ENCODE peak calls at places on chromosomes 7 and 10, in eight cellular contexts. One of them, this sample, is unnamed.

GRCh38 chr10:85311599-85312337 is 983.4 kb downstream of the CCSER2 start:
- DNase-seq in CD4-positive, alpha-beta memory T cell: no peak
- DNase-seq in GM23338: no peak
- DNase-seq in Peyer's patch: no peak
- DNase-seq in tibial artery: no peak
- DNase-seq in right cardiac atrium: no peak
- DNase-seq in SJSA1: no peak
- DNase-seq in uterus: no peak
- DNase-seq in this sample: no peak

GRCh38 chr7:133051066-133051465 is 30.8 kb downstream of the CHCHD3 start:
- DNase-seq in SJSA1: no peak
- DNase-seq in right cardiac atrium: no peak
- DNase-seq in Peyer's patch: no peak
- DNase-seq in CD4-positive, alpha-beta memory T cell: no peak
- DNase-seq in GM23338: peak
- DNase-seq in uterus: no peak
- DNase-seq in tibial artery: peak
- DNase-seq in this sample: peak

GRCh38 chr10:88974446-88975376 is 15.9 kb upstream of the FAS start:
- DNase-seq in SJSA1: peak
- DNase-seq in right cardiac atrium: no peak
- DNase-seq in CD4-positive, alpha-beta memory T cell: no peak
- DNase-seq in Peyer's patch: no peak
- DNase-seq in GM23338: no peak
- DNase-seq in uterus: no peak
- DNase-seq in tibial artery: no peak
- DNase-seq in this sample: no peak

GRCh38 chr10:121942749-121943148 is 14.9 kb upstream of the ATE1 start:
- DNase-seq in tibial artery: peak
- DNase-seq in Peyer's patch: no peak
- DNase-seq in right cardiac atrium: no peak
- DNase-seq in CD4-positive, alpha-beta memory T cell: no peak
- DNase-seq in GM23338: no peak
- DNase-seq in SJSA1: no peak
- DNase-seq in uterus: no peak
- DNase-seq in this sample: peak

GRCh38 chr10:96325719-96326373 is 21.6 kb downstream of the DNTT start:
- DNase-seq in CD4-positive, alpha-beta memory T cell: no peak
- DNase-seq in SJSA1: no peak
- DNase-seq in GM23338: no peak
- DNase-seq in uterus: no peak
- DNase-seq in tibial artery: no peak
- DNase-seq in right cardiac atrium: no peak
- DNase-seq in Peyer's patch: no peak
- DNase-seq in this sample: no peak

GRCh38 chr10:8103543-8103942 is 49.1 kb downstream of the GATA3 start:
- DNase-seq in SJSA1: no peak
- DNase-seq in tibial artery: no peak
- DNase-seq in Peyer's patch: no peak
- DNase-seq in uterus: no peak
- DNase-seq in GM23338: no peak
- DNase-seq in right cardiac atrium: no peak
- DNase-seq in CD4-positive, alpha-beta memory T cell: no peak
- DNase-seq in this sample: no peak

GRCh38 chr10:103636492-103636891 is 143.0 kb downstream of the NEURL1 start:
- DNase-seq in uterus: no peak
- DNase-seq in right cardiac atrium: no peak
- DNase-seq in SJSA1: no peak
- DNase-seq in Peyer's patch: no peak
- DNase-seq in tibial artery: no peak
- DNase-seq in GM23338: peak
- DNase-seq in CD4-positive, alpha-beta memory T cell: no peak
- DNase-seq in this sample: no peak

GRCh38 chr10:79070091-79070610 is 1.4 kb downstream of the ZMIZ1 start:
- DNase-seq in SJSA1: peak
- DNase-seq in Peyer's patch: peak
- DNase-seq in uterus: peak
- DNase-seq in CD4-positive, alpha-beta memory T cell: no peak
- DNase-seq in GM23338: peak
- DNase-seq in tibial artery: no peak
- DNase-seq in right cardiac atrium: peak
- DNase-seq in this sample: peak

GRCh38 chr10:132836832-132837540 is 51.0 kb upstream of the NKX6-2 start:
- DNase-seq in CD4-positive, alpha-beta memory T cell: no peak
- DNase-seq in tibial artery: no peak
- DNase-seq in Peyer's patch: peak
- DNase-seq in right cardiac atrium: no peak
- DNase-seq in uterus: peak
- DNase-seq in GM23338: peak
- DNase-seq in SJSA1: peak
- DNase-seq in this sample: peak

GRCh38 chr7:514651-515598 is 4.7 kb downstream of the PDGFA start:
- DNase-seq in Peyer's patch: peak
- DNase-seq in tibial artery: no peak
- DNase-seq in right cardiac atrium: no peak
- DNase-seq in uterus: peak
- DNase-seq in CD4-positive, alpha-beta memory T cell: no peak
- DNase-seq in GM23338: peak
- DNase-seq in SJSA1: no peak
- DNase-seq in this sample: peak
- H3K27ac ChIP-seq in Peyer's patch: peak
- H3K27ac ChIP-seq in tibial artery: peak
- H3K27ac ChIP-seq in right cardiac atrium: no peak
- H3K27ac ChIP-seq in uterus: peak
- H3K27ac ChIP-seq in CD4-positive, alpha-beta memory T cell: no peak
- H3K27ac ChIP-seq in GM23338: peak
- H3K27ac ChIP-seq in SJSA1: peak
- H3K27ac ChIP-seq in this sample: peak

DNA sequence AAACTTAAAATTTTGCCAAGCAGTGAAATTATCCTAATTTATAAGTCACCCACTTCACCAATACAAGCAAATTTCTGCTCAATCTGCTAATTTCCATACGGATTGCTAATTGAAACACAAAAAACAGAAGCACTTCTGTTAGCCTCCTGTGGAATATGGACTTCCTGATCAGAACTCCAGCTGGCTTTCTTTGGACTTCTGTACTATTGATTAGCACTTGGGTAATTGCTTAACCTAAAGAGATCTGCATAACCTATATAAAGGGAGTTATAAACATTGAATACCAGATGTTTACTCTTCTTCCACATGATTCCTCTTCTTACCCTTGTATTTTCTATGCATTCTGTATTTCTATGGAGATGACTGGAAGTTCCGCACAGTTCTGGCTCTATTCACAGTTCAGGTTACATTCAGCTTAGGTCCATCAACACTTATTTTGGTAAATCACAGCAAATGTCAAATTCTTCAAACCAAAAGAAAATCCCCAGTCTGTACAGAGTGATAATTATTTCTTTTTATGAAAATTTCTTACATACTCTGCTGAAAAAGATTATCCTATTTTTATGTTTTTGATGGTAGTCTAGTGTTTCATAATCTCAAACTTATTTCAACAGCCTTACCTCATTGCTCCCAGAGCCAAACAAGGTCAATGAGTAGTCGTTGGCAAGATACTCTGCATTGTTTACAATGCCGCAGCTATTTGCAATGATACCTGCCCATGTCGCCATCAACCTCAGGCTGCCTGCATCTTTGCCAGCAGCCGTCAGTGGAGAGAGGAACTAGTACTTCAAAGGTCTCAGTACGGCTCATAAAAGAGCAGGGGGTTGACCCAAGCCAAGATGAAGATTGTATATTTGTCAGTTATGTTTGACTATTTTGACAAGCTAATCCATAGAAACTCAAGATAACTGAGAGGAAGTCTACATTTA is 225.6 kb downstream of the AHR start:
- DNase-seq in uterus: no peak
- DNase-seq in CD4-positive, alpha-beta memory T cell: no peak
- DNase-seq in Peyer's patch: no peak
- DNase-seq in tibial artery: peak
- DNase-seq in SJSA1: no peak
- DNase-seq in right cardiac atrium: no peak
- DNase-seq in GM23338: peak
- DNase-seq in this sample: no peak
- H3K27ac ChIP-seq in uterus: no peak
- H3K27ac ChIP-seq in CD4-positive, alpha-beta memory T cell: no peak
- H3K27ac ChIP-seq in Peyer's patch: no peak
- H3K27ac ChIP-seq in tibial artery: peak
- H3K27ac ChIP-seq in SJSA1: peak
- H3K27ac ChIP-seq in right cardiac atrium: no peak
- H3K27ac ChIP-seq in GM23338: no peak
- H3K27ac ChIP-seq in this sample: peak

GRCh38 chr10:113001599-113002448 is 51.8 kb downstream of the TCF7L2 start:
- DNase-seq in tibial artery: no peak
- DNase-seq in right cardiac atrium: no peak
- DNase-seq in GM23338: no peak
- DNase-seq in CD4-positive, alpha-beta memory T cell: no peak
- DNase-seq in Peyer's patch: no peak
- DNase-seq in uterus: no peak
- DNase-seq in SJSA1: peak
- DNase-seq in this sample: no peak
- H3K27ac ChIP-seq in tibial artery: peak
- H3K27ac ChIP-seq in right cardiac atrium: no peak
- H3K27ac ChIP-seq in GM23338: peak
- H3K27ac ChIP-seq in CD4-positive, alpha-beta memory T cell: no peak
- H3K27ac ChIP-seq in Peyer's patch: no peak
- H3K27ac ChIP-seq in uterus: peak
- H3K27ac ChIP-seq in SJSA1: no peak
- H3K27ac ChIP-seq in this sample: no peak

GRCh38 chr10:123134915-123135414 is 805 bp upstream of the HMX3 start:
- DNase-seq in GM23338: peak
- DNase-seq in right cardiac atrium: no peak
- DNase-seq in CD4-positive, alpha-beta memory T cell: no peak
- DNase-seq in uterus: no peak
- DNase-seq in SJSA1: no peak
- DNase-seq in tibial artery: no peak
- DNase-seq in Peyer's patch: no peak
- DNase-seq in this sample: peak

GRCh38 chr10:123136221-123136805 is 543 bp downstream of the HMX3 start:
- DNase-seq in SJSA1: peak
- DNase-seq in right cardiac atrium: no peak
- DNase-seq in uterus: no peak
- DNase-seq in tibial artery: no peak
- DNase-seq in GM23338: peak
- DNase-seq in Peyer's patch: no peak
- DNase-seq in CD4-positive, alpha-beta memory T cell: peak
- DNase-seq in this sample: peak

GRCh38 chr10:123139165-123139520 is 3.4 kb downstream of the HMX3 start:
- DNase-seq in GM23338: no peak
- DNase-seq in Peyer's patch: no peak
- DNase-seq in uterus: no peak
- DNase-seq in tibial artery: no peak
- DNase-seq in SJSA1: no peak
- DNase-seq in right cardiac atrium: no peak
- DNase-seq in CD4-positive, alpha-beta memory T cell: no peak
- DNase-seq in this sample: no peak

GRCh38 chr10:123135415-123136141 is at the start of gene HMX3:
- DNase-seq in Peyer's patch: no peak
- DNase-seq in CD4-positive, alpha-beta memory T cell: peak
- DNase-seq in uterus: no peak
- DNase-seq in right cardiac atrium: no peak
- DNase-seq in tibial artery: no peak
- DNase-seq in SJSA1: peak
- DNase-seq in GM23338: peak
- DNase-seq in this sample: peak

DNA sequence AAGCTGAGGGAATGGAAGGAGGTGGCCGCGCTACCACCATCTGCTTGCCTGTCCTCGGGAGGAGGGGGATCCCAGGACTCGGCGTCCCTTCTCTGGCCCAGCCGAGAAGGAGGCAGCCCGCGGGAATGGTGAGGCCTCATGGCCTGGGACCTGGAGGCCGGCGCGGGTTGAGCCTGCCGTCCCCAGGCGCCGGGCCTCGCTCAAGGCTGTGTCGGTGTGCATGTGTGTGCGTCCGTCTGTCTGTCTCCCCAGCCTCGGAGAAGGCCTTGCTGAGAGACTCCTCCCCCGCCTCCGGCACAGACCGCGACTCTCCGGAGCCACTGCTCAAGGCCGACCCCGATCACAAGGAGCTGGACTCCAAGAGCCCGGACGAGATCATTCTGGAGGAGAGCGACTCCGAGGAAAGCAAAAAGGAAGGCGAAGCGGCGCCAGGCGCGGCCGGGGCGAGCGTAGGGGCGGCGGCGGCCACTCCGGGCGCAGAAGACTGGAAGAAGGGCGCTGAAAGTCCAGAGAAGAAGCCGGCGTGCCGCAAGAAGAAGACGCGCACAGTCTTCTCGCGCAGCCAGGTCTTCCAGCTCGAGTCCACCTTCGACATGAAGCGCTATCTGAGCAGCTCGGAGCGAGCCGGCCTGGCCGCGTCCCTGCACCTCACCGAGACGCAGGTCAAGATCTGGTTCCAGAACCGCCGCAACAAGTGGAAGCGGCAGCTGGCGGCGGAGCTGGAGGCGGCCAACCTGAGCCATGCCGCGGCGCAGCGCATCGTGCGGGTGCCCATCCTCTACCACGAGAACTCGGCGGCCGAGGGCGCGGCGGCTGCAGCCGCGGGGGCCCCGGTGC is 1.3 kb downstream of the HMX3 start:
- DNase-seq in CD4-positive, alpha-beta memory T cell: peak
- DNase-seq in GM23338: peak
- DNase-seq in tibial artery: no peak
- DNase-seq in Peyer's patch: no peak
- DNase-seq in uterus: no peak
- DNase-seq in right cardiac atrium: no peak
- DNase-seq in SJSA1: no peak
- DNase-seq in this sample: peak
- H3K27ac ChIP-seq in CD4-positive, alpha-beta memory T cell: no peak
- H3K27ac ChIP-seq in GM23338: no peak
- H3K27ac ChIP-seq in tibial artery: no peak
- H3K27ac ChIP-seq in Peyer's patch: no peak
- H3K27ac ChIP-seq in uterus: no peak
- H3K27ac ChIP-seq in right cardiac atrium: no peak
- H3K27ac ChIP-seq in SJSA1: no peak
- H3K27ac ChIP-seq in this sample: no peak

GRCh38 chr10:69866688-69867461 is 65.2 kb downstream of the COL13A1 start:
- DNase-seq in GM23338: peak
- DNase-seq in right cardiac atrium: peak
- DNase-seq in SJSA1: peak
- DNase-seq in uterus: peak
- DNase-seq in CD4-positive, alpha-beta memory T cell: no peak
- DNase-seq in Peyer's patch: peak
- DNase-seq in tibial artery: no peak
- DNase-seq in this sample: peak
- H3K27ac ChIP-seq in GM23338: peak
- H3K27ac ChIP-seq in right cardiac atrium: peak
- H3K27ac ChIP-seq in SJSA1: peak
- H3K27ac ChIP-seq in uterus: peak
- H3K27ac ChIP-seq in CD4-positive, alpha-beta memory T cell: no peak
- H3K27ac ChIP-seq in Peyer's patch: no peak
- H3K27ac ChIP-seq in tibial artery: peak
- H3K27ac ChIP-seq in this sample: peak